ENCODE peak calls at places on chromosomes 16 and 17, in six cellular contexts. A is prostate gland, R is Peyer's patch, H is H54, K is testis, E is A549. Q is an unnamed sample.

GRCh38 chr16:4501071-4501478 is 24.9 kb downstream of the HMOX2 start:
- DNase-seq in E (no peak), H (no peak), R (no peak), K (no peak), A (no peak), Q (no peak)

GRCh38 chr17:41521574-41522261 is 3.0 kb upstream of the KRT15 start:
- DNase-seq in E (peak; percentile 76), R (peak; percentile 88), H (peak; percentile 88), A (no peak), K (no peak), Q (no peak)

GRCh38 chr17:80219777-80220708 is at the start of the genes SGSH and SLC26A11:
- DNase-seq in R (peak; percentile 91), E (peak; percentile 99), H (peak; percentile 94), K (peak; percentile 87), A (peak; percentile 79), Q (no peak)

GRCh38 chr17:46842835-46843234 is 8.5 kb upstream of the WNT9B start:
- DNase-seq in R (no peak), A (no peak), E (no peak), H (no peak), K (no peak), Q (peak; percentile 31)

GRCh38 chr17:7889166-7889584 is 586 bp downstream of the CHD3 start:
- DNase-seq in K (peak; percentile 97), E (peak; percentile 98), R (peak; percentile 92), A (peak; percentile 96), H (peak; percentile 96), Q (peak; percentile 92)

GRCh38 chr17:42783062-42783777 is 2.8 kb downstream of the WNK4 start:
- DNase-seq in H (peak; percentile 82), K (no peak), A (no peak), E (peak; percentile 45), R (no peak), Q (no peak)

GRCh38 chr17:41553176-41553575 is 18.7 kb downstream of the KRT9 start:
- DNase-seq in E (no peak), H (no peak), K (no peak), R (no peak), A (no peak), Q (no peak)

GRCh38 chr17:945672-946071 is 33.9 kb downstream of the NXN start:
- DNase-seq in E (no peak), R (no peak), A (no peak), K (no peak), H (no peak), Q (no peak)

GRCh38 chr16:48720266-48720665 is 110.3 kb upstream of the N4BP1 start:
- DNase-seq in R (no peak), E (no peak), H (peak; percentile 4), K (peak; percentile 34), A (no peak), Q (peak; percentile 2)

GRCh38 chr17:3004150-3004801 is 59.1 kb downstream of the OR1D5 start:
- DNase-seq in A (peak; percentile 98), K (peak; percentile 98), E (peak; percentile 98), R (peak; percentile 97), H (peak; percentile 97), Q (peak; percentile 57)

GRCh38 chr17:50911890-50912289 is 45.7 kb upstream of the TOB1 start:
- DNase-seq in R (no peak), E (no peak), A (no peak), K (no peak), H (no peak), Q (no peak)

GRCh38 chr16:88606146-88606757 is 32.1 kb upstream of the IL17C start:
- DNase-seq in R (no peak), E (no peak), K (no peak), A (no peak), H (no peak), Q (no peak)

GRCh38 chr16:48635199-48635718 is 25.3 kb upstream of the N4BP1 start:
- DNase-seq in R (no peak), H (no peak), E (no peak), K (no peak), A (peak; percentile 0), Q (no peak)

GRCh38 chr16:81632392-81633146 is 146.5 kb upstream of the PLCG2 start:
- DNase-seq in K (peak; percentile 25), R (peak; percentile 86), E (peak; percentile 60), H (peak; percentile 74), A (no peak), Q (peak; percentile 30)

GRCh38 chr16:4101421-4102275 is 14.6 kb downstream of the ADCY9 start:
- DNase-seq in R (no peak), K (no peak), H (no peak), A (no peak), E (no peak), Q (no peak)

DNA sequence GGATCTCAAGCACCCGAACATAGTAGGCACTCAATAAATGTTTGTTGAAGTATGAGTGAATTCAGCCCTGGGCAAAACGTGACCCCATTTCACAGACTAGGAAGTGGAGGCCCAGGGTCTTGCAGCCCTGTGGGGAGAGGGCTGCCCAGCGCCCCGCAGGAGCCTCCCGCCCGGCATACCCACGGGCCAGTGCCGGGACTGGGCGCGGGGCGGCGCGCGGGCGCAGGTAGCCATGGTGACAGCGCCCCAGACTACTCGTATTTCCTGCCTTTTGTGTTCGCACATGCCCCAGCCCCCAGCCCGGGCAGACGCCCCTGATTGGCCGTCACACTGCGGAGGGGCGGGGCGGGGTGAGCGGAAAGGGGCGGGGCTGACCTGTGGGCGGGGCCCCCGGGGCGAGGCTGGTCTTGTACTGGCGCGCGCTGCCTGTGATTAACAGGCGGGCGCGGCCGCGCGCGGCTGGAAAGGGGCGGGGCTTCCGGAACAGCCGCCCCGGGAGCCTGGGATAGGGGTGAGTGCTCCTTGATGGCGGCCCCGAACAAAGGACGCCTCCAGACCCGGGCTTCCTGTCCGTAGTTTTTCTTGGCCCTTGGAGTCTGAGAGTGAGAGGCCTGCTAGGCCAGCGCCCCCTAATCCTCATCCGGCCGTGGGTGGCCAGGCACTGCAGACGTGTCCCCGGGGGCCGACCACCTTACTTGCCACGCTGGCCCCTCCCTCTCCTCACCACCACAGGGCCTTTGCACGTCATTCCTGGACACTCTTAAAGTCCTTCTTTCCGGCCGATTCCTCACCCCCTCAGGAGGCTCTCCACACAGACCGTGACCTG is 71.0 kb downstream of the RAI1 start:
- DNase-seq in A (peak; percentile 96), H (peak; percentile 100), R (peak; percentile 98), K (peak; percentile 98), E (peak; percentile 99), Q (peak; percentile 98)
- TF ChIP-seq POLR2A in A (no peak), H (peak; percentile 36), R (peak; percentile 54), K (peak; percentile 9), E (peak; percentile 28), Q (peak; percentile 74)

GRCh38 chr16:85323961-85324253 is 211.6 kb upstream of the CIBAR2 start:
- DNase-seq in K (no peak), A (no peak), E (no peak), R (no peak), H (no peak), Q (no peak)

GRCh38 chr16:85327731-85328664 is 215.7 kb upstream of the CIBAR2 start:
- DNase-seq in R (no peak), E (no peak), A (no peak), K (peak; percentile 77), H (no peak), Q (peak; percentile 29)

GRCh38 chr16:85324506-85324905 is 212.2 kb upstream of the CIBAR2 start:
- DNase-seq in A (no peak), R (no peak), K (no peak), H (no peak), E (no peak), Q (no peak)

GRCh38 chr16:85326794-85327181 is 214.5 kb upstream of the CIBAR2 start:
- DNase-seq in A (no peak), R (no peak), K (no peak), H (no peak), E (no peak), Q (no peak)

GRCh38 chr16:85326113-85326793 is 214.0 kb upstream of the CIBAR2 start:
- DNase-seq in K (no peak), H (no peak), E (no peak), A (no peak), R (no peak), Q (no peak)
- TF ChIP-seq POLR2A in K (no peak), H (peak; percentile 24), E (no peak), A (no peak), R (no peak), Q (no peak)

GRCh38 chr17:32742686-32743538 is 134.0 kb downstream of the MYO1D start:
- DNase-seq in A (no peak), E (no peak), H (no peak), K (no peak), R (no peak), Q (no peak)

GRCh38 chr17:32741381-32741780 is 135.5 kb downstream of the MYO1D start:
- DNase-seq in K (no peak), A (no peak), R (no peak), H (no peak), E (no peak), Q (no peak)

DNA sequence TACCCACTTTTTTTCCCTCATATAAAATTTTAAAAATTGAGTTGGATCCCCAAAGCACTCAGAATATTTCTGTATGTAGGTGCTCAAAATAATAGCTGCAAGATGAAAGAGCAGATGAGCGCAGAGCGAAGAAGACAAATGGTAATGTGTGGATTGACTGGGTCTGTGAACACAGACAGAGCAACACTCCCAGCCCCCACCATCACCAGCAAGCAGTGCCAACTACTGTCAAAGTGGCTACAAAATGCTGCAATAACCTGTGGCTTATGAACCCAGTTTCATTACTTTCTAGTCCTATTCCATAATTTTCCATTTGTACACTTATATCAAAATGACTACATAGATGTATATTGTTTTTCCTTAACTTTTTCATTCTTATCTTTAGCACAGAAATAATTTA is 137.2 kb downstream of the MYO1D start:
- DNase-seq in A (no peak), H (no peak), E (no peak), R (no peak), K (no peak), Q (no peak)
- TF ChIP-seq POLR2A in A (no peak), H (no peak), E (no peak), R (no peak), K (no peak), Q (no peak)

GRCh38 chr17:40312131-40312731 is 3.3 kb downstream of the RARA start:
- DNase-seq in E (no peak), K (no peak), R (peak; percentile 44), A (no peak), H (no peak), Q (no peak)
- TF ChIP-seq POLR2A in E (no peak), K (no peak), R (no peak), A (no peak), H (peak; percentile 12), Q (no peak)

GRCh38 chr17:45229681-45230409 is 8.2 kb downstream of the FMNL1 start:
- DNase-seq in R (no peak), K (no peak), H (no peak), E (no peak), A (no peak), Q (no peak)
- TF ChIP-seq POLR2A in R (no peak), K (no peak), H (no peak), E (no peak), A (no peak), Q (no peak)

GRCh38 chr17:29760771-29761682 is 138.3 kb upstream of the CORO6 start:
- DNase-seq in A (peak; percentile 55), R (peak; percentile 97), E (peak; percentile 79), K (peak; percentile 89), H (peak; percentile 67), Q (peak; percentile 82)
- TF ChIP-seq POLR2A in A (peak; percentile 24), R (peak; percentile 34), E (peak; percentile 48), K (peak; percentile 31), H (peak; percentile 33), Q (no peak)

Q was measured in erythroblast.